ENCODE peak calls at places on chromosome 12, in ten cellular contexts. E is vagina; M is choroid plexus epithelial cell; Q is stimulated activated CD4-positive, alpha-beta T cell treated with anti-CD3 and anti-CD28 coated beads, Interleukin-1b, Interleukin-23, amount 100 ng/mL, for 1 hour; A is H7; D is lower leg skin; N is non-pigmented ciliary epithelial cell; B is osteocyte; I is HCEC 1CT; R is activated naive CD4-positive, alpha-beta T cell treated with anti-CD3 and anti-CD28 coated beads, Interleukin-2, amount 10 ng/mL, durations not matched to agents 7 days and 5 days. O is an unnamed sample.

GRCh38 chr12:111274820-111275219 is 94.1 kb downstream of the PHETA1 start:
- DNase-seq in R (no peak), Q (no peak), A (peak; percentile 82), I (peak; percentile 24), N (no peak), B (no peak), E (no peak), M (peak; percentile 20), D (no peak), O (no peak)

GRCh38 chr12:123030686-123031085 is 50.2 kb downstream of the ARL6IP4 start:
- DNase-seq in B (no peak), A (no peak), E (no peak), D (no peak), M (no peak), R (no peak), Q (no peak), N (no peak), I (no peak), O (no peak)

GRCh38 chr12:76422154-76422877 is 74.1 kb upstream of the BBS10 start:
- DNase-seq in A (no peak), R (no peak), D (no peak), I (peak; percentile 3), E (no peak), M (peak; percentile 32), N (no peak), Q (no peak), B (no peak), O (no peak)

GRCh38 chr12:128705140-128705539 is 118.6 kb downstream of the SLC15A4 start:
- DNase-seq in I (no peak), A (no peak), E (no peak), N (no peak), M (no peak), Q (no peak), B (no peak), D (no peak), R (no peak), O (no peak)

GRCh38 chr12:68674376-68674775 is 12.4 kb upstream of the NUP107 start:
- DNase-seq in N (no peak), R (no peak), A (no peak), Q (no peak), B (no peak), D (no peak), E (no peak), M (no peak), I (no peak), O (no peak)

GRCh38 chr12:92899388-92900001 is 29.6 kb downstream of the EEA1 start:
- DNase-seq in D (peak; percentile 92), B (no peak), R (no peak), M (peak; percentile 98), Q (no peak), A (peak; percentile 10), I (peak; percentile 98), N (peak; percentile 95), E (peak; percentile 97), O (no peak)

GRCh38 chr12:50618864-50619609 is 114.3 kb downstream of the DIP2B start:
- DNase-seq in B (no peak), M (peak; percentile 74), D (no peak), R (no peak), N (no peak), Q (no peak), I (peak; percentile 17), A (no peak), E (no peak), O (no peak)

GRCh38 chr12:79935624-79936040 is 735 bp upstream of the PPP1R12A start:
- DNase-seq in I (peak; percentile 52), Q (no peak), R (no peak), N (no peak), E (no peak), B (no peak), D (peak; percentile 24), A (peak; percentile 3), M (peak; percentile 48), O (peak; percentile 35)

GRCh38 chr12:8078400-8078799 is 3.7 kb upstream of the NECAP1 start:
- DNase-seq in D (no peak), N (peak; percentile 57), A (peak; percentile 52), R (peak; percentile 70), I (peak; percentile 59), B (no peak), E (no peak), M (peak; percentile 94), Q (peak; percentile 19), O (no peak)

GRCh38 chr12:47207829-47208248 is 128.1 kb upstream of the AMIGO2 start:
- DNase-seq in R (peak; percentile 36), Q (no peak), N (no peak), I (no peak), D (no peak), A (no peak), M (no peak), E (no peak), B (no peak), O (no peak)

GRCh38 chr12:124695861-124696260 is 128.4 kb upstream of the NCOR2 start:
- DNase-seq in A (no peak), E (no peak), B (no peak), M (no peak), D (no peak), R (no peak), I (no peak), N (no peak), Q (no peak), O (no peak)

GRCh38 chr12:117452071-117452470 is 90.6 kb upstream of the NOS1 start:
- DNase-seq in N (no peak), I (no peak), D (no peak), B (no peak), Q (no peak), E (no peak), R (no peak), M (no peak), A (no peak), O (no peak)

GRCh38 chr12:15427913-15428312 is 105.6 kb downstream of the PTPRO start:
- DNase-seq in I (no peak), B (no peak), Q (no peak), D (no peak), M (no peak), R (no peak), N (no peak), A (no peak), E (no peak), O (no peak)

GRCh38 chr12:62834406-62834805 is 100.5 kb downstream of the PPM1H start:
- DNase-seq in B (no peak), R (no peak), N (no peak), I (no peak), D (no peak), E (no peak), A (no peak), Q (no peak), M (no peak), O (no peak)

GRCh38 chr12:64824500-64825142 is at the start of gene TBC1D30:
- DNase-seq in I (peak; percentile 18), M (peak; percentile 22), R (peak; percentile 32), Q (no peak), E (no peak), B (peak; percentile 84), N (no peak), A (peak; percentile 77), D (no peak), O (no peak)

GRCh38 chr12:132336451-132337413 is 7.3 kb upstream of the GALNT9 start:
- DNase-seq in R (no peak), Q (no peak), N (no peak), A (no peak), B (no peak), E (no peak), I (no peak), M (no peak), D (no peak), O (no peak)

GRCh38 chr12:55996201-55996714 is 818 bp upstream of the SUOX start:
- DNase-seq in R (peak; percentile 77), I (peak; percentile 45), B (no peak), M (peak; percentile 82), E (no peak), N (peak; percentile 24), D (peak; percentile 39), Q (no peak), A (peak; percentile 61), O (no peak)

GRCh38 chr12:54421873-54422250 is 2.8 kb upstream of the ITGA5 start:
- DNase-seq in R (no peak), E (no peak), Q (no peak), B (no peak), D (no peak), I (peak; percentile 45), N (no peak), M (no peak), A (no peak), O (no peak)

GRCh38 chr12:56898938-56899337 is 35.3 kb downstream of the SDR9C7 start:
- DNase-seq in B (no peak), D (no peak), E (no peak), M (no peak), Q (no peak), I (no peak), R (no peak), N (no peak), A (no peak), O (no peak)